ENCODE peak calls at places on chromosomes 4 and X, in eight cellular contexts. T is left lung; N is nephron progenitor cell; V is mucosa of descending colon; X is CD8-positive, alpha-beta T cell; B is choroid plexus epithelial cell; I is progenitor cell of endocrine pancreas; L is AG09319. J is an unnamed sample.

GRCh38 chr4:140103676-140104075 is 50.3 kb downstream of the MAML3 start:
- DNase-seq in N (no peak), L (no peak), B (peak), T (no peak), I (no peak), X (no peak), V (no peak), J (no peak)

GRCh38 chrX:81120270-81120935 is 81.3 kb downstream of the HMGN5 start:
- DNase-seq in X (no peak), V (no peak), L (no peak), N (no peak), T (no peak), I (no peak), B (no peak), J (no peak)

GRCh38 chr4:5940470-5941203 is 47.8 kb upstream of the CRMP1 start:
- DNase-seq in I (peak), L (no peak), N (peak), V (no peak), B (peak), T (no peak), X (no peak), J (no peak)

GRCh38 chr4:13240066-13240465 is 244.1 kb downstream of the RAB28 start:
- DNase-seq in V (no peak), T (no peak), N (no peak), I (no peak), L (no peak), B (no peak), X (no peak), J (no peak)

GRCh38 chr4:133565379-133565778 is 416.3 kb downstream of the PCDH10 start:
- DNase-seq in X (no peak), V (no peak), L (peak), I (no peak), B (peak), N (no peak), T (no peak), J (peak)

GRCh38 chrX:140766024-140766611 is 56.6 kb downstream of the LINC00632 start:
- DNase-seq in I (peak), L (peak), N (peak), B (peak), V (no peak), T (no peak), X (no peak), J (no peak)

GRCh38 chr4:177427097-177427665 is 15.1 kb downstream of the AGA start:
- DNase-seq in I (no peak), N (no peak), T (no peak), X (no peak), L (no peak), B (peak), V (no peak), J (no peak)

GRCh38 chr4:70992354-70992753 is 1.1 kb upstream of the DCK start:
- DNase-seq in L (no peak), X (no peak), V (no peak), B (no peak), I (no peak), N (no peak), T (no peak), J (peak)

GRCh38 chrX:118197730-118198129 is 81.1 kb upstream of the KLHL13 start:
- DNase-seq in N (no peak), X (no peak), L (no peak), T (no peak), I (no peak), B (no peak), V (no peak), J (no peak)

GRCh38 chrX:118570209-118570608 is 74.6 kb downstream of the DOCK11 start:
- DNase-seq in X (no peak), V (no peak), T (no peak), N (no peak), L (no peak), B (no peak), I (no peak), J (no peak)

GRCh38 chr4:132227349-132228165 is 921.5 kb upstream of the PCDH10 start:
- DNase-seq in I (peak), N (peak), V (peak), X (no peak), T (peak), B (peak), L (no peak), J (no peak)

GRCh38 chr4:83644677-83645639 is 109.0 kb downstream of the GPAT3 start:
- DNase-seq in I (no peak), L (peak), V (no peak), T (no peak), X (no peak), B (peak), N (peak), J (no peak)

GRCh38 chrX:54223581-54223980 is 40.5 kb upstream of the FAM120C start:
- DNase-seq in V (no peak), N (no peak), I (no peak), B (no peak), T (no peak), L (no peak), X (no peak), J (no peak)

GRCh38 chr4:8544741-8545438 is 35.3 kb upstream of the GPR78 start:
- DNase-seq in V (no peak), T (no peak), N (no peak), X (no peak), I (no peak), B (peak), L (no peak), J (no peak)

GRCh38 chrX:134551365-134552095 is 91.6 kb downstream of the HPRT1 start:
- DNase-seq in I (no peak), V (no peak), N (no peak), B (peak), X (no peak), L (no peak), T (no peak), J (peak)

GRCh38 chrX:49155900-49156837 is 6.4 kb upstream of the MAGIX start:
- DNase-seq in I (peak), V (peak), B (peak), X (peak), T (peak), L (peak), N (peak), J (peak)

GRCh38 chr4:56653461-56654237 is 27.4 kb downstream of the HOPX start:
- DNase-seq in N (no peak), B (no peak), I (no peak), X (no peak), V (peak), L (no peak), T (no peak), J (no peak)

GRCh38 chrX:153708415-153708814 is 15.8 kb downstream of the BCAP31 start:
- DNase-seq in L (no peak), V (peak), I (peak), N (peak), B (peak), X (no peak), T (no peak), J (peak)

GRCh38 chr4:123922847-123923246 is 526.3 kb downstream of the SPRY1 start:
- DNase-seq in T (no peak), B (no peak), I (no peak), X (no peak), N (no peak), V (no peak), L (no peak), J (peak)

GRCh38 chrX:100368167-100368566 is 41.9 kb downstream of the PCDH19 start:
- DNase-seq in V (no peak), T (no peak), I (no peak), N (peak), L (no peak), B (peak), X (no peak), J (no peak)
- TF ChIP-seq CTCF in V (no peak), T (no peak), I (peak), N (peak), L (peak), B (peak), X (no peak), J (peak)

GRCh38 chr4:11070813-11071212 is 357.9 kb downstream of the HS3ST1 start:
- DNase-seq in V (no peak), N (no peak), I (no peak), T (no peak), L (no peak), X (no peak), B (no peak), J (no peak)

GRCh38 chr4:11072999-11073398 is 355.7 kb downstream of the HS3ST1 start:
- DNase-seq in N (no peak), V (no peak), T (no peak), X (no peak), B (no peak), L (no peak), I (no peak), J (no peak)

GRCh38 chr4:11072426-11072825 is 356.3 kb downstream of the HS3ST1 start:
- DNase-seq in I (no peak), V (no peak), X (no peak), N (no peak), T (no peak), L (no peak), B (no peak), J (no peak)

GRCh38 chr4:11074581-11075241 is 354.0 kb downstream of the HS3ST1 start:
- DNase-seq in T (no peak), V (no peak), B (no peak), X (no peak), I (no peak), N (no peak), L (no peak), J (no peak)

DNA sequence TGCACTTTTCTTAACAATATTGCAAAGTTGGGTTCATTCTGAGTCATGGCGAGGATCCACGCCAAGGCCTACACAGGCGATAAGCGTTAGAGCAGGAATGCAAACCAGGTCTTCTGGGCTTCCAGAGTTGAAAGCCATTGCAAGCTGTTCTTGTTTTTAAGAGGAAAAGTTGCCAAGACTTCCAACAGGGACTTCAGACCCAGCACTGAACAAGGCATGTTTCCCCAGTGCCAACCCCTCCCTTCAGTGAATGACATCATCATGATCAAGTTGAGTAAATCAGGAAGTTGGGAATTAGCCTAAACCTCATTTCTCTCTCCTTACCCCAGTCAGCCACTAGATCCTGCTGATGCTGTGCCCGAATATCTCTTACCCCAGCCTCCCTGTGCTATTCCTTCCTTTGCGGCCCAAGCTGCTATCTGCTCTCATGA is 355.1 kb downstream of the HS3ST1 start:
- DNase-seq in N (no peak), V (no peak), I (no peak), T (no peak), L (no peak), X (no peak), B (peak), J (peak)
- TF ChIP-seq CTCF in N (no peak), V (no peak), I (no peak), T (no peak), L (no peak), X (no peak), B (no peak), J (no peak)

DNA sequence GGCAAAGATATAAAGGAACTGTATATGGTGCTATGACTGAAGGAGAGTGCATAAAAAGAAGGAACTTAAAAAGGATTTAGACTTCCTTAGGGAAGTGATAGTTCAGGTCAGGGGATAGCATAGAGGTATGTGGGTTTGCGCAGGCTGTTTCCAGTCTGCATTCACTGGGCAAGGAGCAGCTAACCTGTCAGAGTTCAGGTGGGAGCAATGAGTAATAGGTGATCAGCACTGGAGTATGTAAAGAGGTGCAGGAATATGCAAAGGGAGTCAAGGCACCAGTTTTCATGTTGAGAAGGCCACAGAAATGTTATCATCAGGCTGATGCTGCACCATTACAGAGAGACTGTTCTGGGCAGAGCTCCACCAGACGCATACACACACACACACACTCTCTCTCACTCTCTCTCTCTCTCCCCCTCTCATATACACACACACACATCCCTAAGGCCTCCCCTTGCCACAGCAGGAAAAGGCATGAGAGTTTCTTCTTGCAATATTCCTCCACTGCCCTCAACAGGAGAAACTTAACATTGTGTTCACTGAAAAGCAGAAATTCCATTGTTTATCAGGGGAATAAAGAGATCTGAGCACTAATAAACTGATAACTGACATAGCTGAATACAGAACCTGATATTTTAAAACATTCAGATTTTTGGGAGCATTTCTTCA is 256.4 kb upstream of the GRID2 start:
- DNase-seq in N (no peak), L (no peak), T (no peak), X (no peak), V (no peak), I (no peak), B (peak), J (peak)
- TF ChIP-seq CTCF in N (no peak), L (no peak), T (no peak), X (no peak), V (no peak), I (peak), B (peak), J (peak)

GRCh38 chr4:107757860-107758476 is 37.9 kb upstream of the PAPSS1 start:
- DNase-seq in V (no peak), N (no peak), X (no peak), B (peak), L (no peak), T (no peak), I (no peak), J (no peak)

GRCh38 chr4:107757293-107757692 is 37.3 kb upstream of the PAPSS1 start:
- DNase-seq in I (no peak), T (no peak), V (no peak), N (no peak), L (no peak), B (no peak), X (no peak), J (no peak)

GRCh38 chr4:107755841-107756356 is 35.9 kb upstream of the PAPSS1 start:
- DNase-seq in L (peak), T (no peak), B (peak), V (no peak), N (no peak), X (no peak), I (no peak), J (no peak)

GRCh38 chr4:107760281-107760947 is 40.4 kb upstream of the PAPSS1 start:
- DNase-seq in T (no peak), B (peak), I (no peak), N (no peak), L (no peak), V (peak), X (no peak), J (no peak)
- TF ChIP-seq CTCF in T (no peak), B (peak), I (peak), N (no peak), L (peak), V (peak), X (no peak), J (peak)

DNA sequence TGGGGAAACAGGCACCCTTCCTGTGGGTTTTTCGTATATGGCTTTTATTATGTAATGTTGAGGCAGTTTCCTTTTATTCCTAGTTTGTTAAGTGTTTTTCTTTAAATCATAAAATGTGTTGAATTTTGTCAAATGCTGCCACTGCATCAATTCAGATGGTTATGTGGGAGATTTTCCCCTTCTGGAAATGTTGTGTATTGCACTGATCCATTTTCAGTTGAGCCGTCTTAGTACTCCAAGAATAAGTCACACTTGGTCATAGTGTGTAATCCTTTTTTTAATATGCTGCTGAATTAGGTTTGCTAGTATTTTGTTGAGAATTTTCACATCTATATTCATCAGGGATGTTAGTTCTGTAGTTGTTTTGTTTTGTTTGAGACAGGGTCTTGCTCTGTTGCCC is 9.5 kb upstream of the CTBP1 start:
- DNase-seq in T (no peak), L (no peak), B (no peak), X (no peak), V (no peak), I (no peak), N (no peak), J (no peak)
- TF ChIP-seq CTCF in T (no peak), L (no peak), B (peak), X (no peak), V (no peak), I (peak), N (peak), J (peak)

GRCh38 chr4:1961038-1961437 is 47.7 kb downstream of the NELFA start:
- DNase-seq in N (no peak), T (no peak), V (no peak), B (no peak), I (no peak), X (no peak), L (no peak), J (no peak)

GRCh38 chr4:1956631-1957030 is 52.1 kb downstream of the NELFA start:
- DNase-seq in T (no peak), I (no peak), L (no peak), X (no peak), N (no peak), V (no peak), B (no peak), J (no peak)

GRCh38 chr4:1960170-1960825 is 48.5 kb downstream of the NELFA start:
- DNase-seq in X (no peak), B (peak), V (no peak), N (no peak), T (no peak), I (no peak), L (no peak), J (peak)

GRCh38 chr4:1959104-1959384 is 49.7 kb downstream of the NELFA start:
- DNase-seq in X (no peak), B (peak), I (no peak), L (no peak), V (no peak), T (no peak), N (no peak), J (no peak)

DNA sequence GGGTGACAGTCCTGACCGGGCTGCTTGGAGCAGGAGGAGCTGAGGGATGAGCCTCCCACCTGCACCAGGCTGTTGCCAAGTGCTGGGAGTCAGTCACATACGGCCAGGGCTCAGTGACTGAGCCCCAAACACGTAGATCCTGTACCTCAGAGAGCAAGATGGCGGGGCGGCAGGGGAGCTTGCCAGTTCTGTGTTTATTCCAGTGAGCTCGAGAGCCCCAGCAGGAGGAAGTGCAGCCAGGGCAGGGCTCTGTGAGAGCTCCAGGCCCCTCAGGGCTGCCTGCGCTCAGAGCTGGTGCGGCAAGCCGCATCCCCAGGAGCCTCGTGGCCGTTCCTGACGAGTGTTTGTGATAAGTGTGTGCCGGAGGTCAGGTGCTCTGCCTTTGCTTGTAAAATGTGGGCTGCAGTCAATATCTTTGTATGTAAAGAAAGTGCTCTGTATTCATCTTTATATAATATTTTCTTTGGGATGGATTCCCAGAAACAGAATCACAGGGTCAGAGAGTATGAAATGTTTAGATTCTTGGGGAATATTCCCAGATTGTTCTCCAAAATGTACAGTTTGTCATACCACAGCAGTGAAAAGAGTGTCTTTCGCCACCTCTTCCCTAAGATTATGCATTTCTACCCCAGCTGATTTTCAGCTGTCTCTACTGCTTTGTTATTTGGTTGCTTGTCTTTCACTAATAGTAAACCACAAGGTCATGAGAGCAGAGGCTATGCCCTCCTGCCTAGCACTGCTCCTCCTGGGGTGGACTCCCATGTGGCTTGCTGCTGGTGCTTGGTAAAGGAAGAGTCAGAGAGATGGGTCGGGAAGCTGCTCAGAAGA is 50.3 kb downstream of the NELFA start:
- DNase-seq in I (no peak), B (no peak), L (no peak), V (no peak), T (no peak), X (no peak), N (no peak), J (no peak)
- TF ChIP-seq CTCF in I (no peak), B (no peak), L (no peak), V (no peak), T (no peak), X (no peak), N (no peak), J (no peak)

GRCh38 chrX:47361538-47362511 is 8.6 kb upstream of the ZNF157 start:
- DNase-seq in N (peak), L (peak), B (peak), V (peak), I (peak), X (peak), T (no peak), J (peak)

GRCh38 chrX:47360423-47361179 is 9.8 kb upstream of the ZNF157 start:
- DNase-seq in I (no peak), B (no peak), N (no peak), X (no peak), L (no peak), V (no peak), T (no peak), J (no peak)

GRCh38 chrX:47370278-47370677 is at the start of gene ZNF157:
- DNase-seq in B (no peak), X (no peak), N (no peak), V (no peak), I (no peak), L (no peak), T (no peak), J (no peak)

DNA sequence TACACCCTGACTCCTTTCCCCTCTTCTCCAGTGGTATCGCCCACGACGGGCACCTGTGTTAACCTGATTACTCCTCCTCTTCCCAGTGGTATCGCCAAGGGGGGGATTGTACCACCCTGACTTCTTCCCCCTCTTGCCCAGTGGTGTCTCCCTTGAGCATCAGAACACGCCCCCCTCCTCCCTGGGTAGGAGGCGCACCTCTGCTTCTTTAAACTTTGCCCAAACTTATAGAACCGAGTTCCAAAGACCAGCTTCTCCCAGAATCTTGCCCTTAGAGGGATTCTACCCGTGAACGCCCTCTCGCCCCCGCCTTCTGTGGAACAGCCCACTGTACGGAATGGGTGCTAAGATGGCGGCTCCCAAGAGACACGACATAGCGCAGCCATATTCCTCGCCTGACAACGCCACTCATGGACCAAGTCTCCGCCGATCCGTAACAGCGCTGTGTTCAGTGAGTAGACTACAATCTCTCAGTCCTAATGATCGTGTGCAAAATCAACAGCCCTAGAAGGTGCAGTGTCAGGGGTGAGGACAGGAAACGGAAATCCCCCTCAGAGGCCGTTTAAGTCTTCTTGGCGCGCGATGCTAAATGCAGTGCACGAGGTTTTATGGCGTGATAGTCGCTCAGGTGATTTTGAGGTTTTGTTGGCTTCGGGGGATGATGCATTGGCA is 4.2 kb upstream of the ZNF157 start:
- DNase-seq in V (peak), I (peak), B (peak), T (peak), N (peak), X (peak), L (peak), J (peak)
- TF ChIP-seq CTCF in V (no peak), I (no peak), B (peak), T (no peak), N (no peak), X (no peak), L (peak), J (peak)